ENCODE peak calls at places on chromosomes 1 and 21, in six cellular contexts. Q is H1, K is pancreas, J is spleen, L is left ventricle myocardium inferior, V is suprapubic skin. R is an unnamed sample.

GRCh38 chr1:241229216-241229615 is 127.8 kb downstream of the RGS7 start:
- DNase-seq in Q (no peak), K (peak; percentile 29), J (no peak), L (no peak), V (no peak), R (no peak)

GRCh38 chr1:110197905-110198629 is 12.0 kb upstream of the KCNC4 start:
- DNase-seq in Q (no peak), K (no peak), J (no peak), L (no peak), V (no peak), R (no peak)

GRCh38 chr1:188343914-188344313 is 1515.2 kb downstream of the PLA2G4A start:
- DNase-seq in Q (no peak), K (no peak), J (no peak), L (no peak), V (no peak), R (no peak)

GRCh38 chr1:207073906-207074820 is 14.5 kb upstream of the C4BPB start:
- DNase-seq in Q (no peak), K (no peak), J (no peak), L (no peak), V (no peak), R (no peak)

GRCh38 chr1:215824245-215824644 is 257.1 kb downstream of the KCTD3 start:
- DNase-seq in Q (peak; percentile 9), K (no peak), J (no peak), L (no peak), V (no peak), R (no peak)

GRCh38 chr1:6832789-6833188 is 47.5 kb downstream of the CAMTA1 start:
- DNase-seq in Q (no peak), K (no peak), J (no peak), L (no peak), V (no peak), R (no peak)

GRCh38 chr1:163069142-163069541 is at the start of gene RGS4:
- DNase-seq in Q (peak; percentile 81), K (peak; percentile 8), J (no peak), L (peak; percentile 51), V (no peak), R (peak; percentile 74)

GRCh38 chr1:183675381-183675780 is 22.3 kb upstream of the APOBEC4 start:
- DNase-seq in Q (no peak), K (no peak), J (no peak), L (no peak), V (no peak), R (no peak)

GRCh38 chr1:71462247-71462646 is 381.4 kb upstream of the ZRANB2 start:
- DNase-seq in Q (peak; percentile 86), K (no peak), J (no peak), L (no peak), V (no peak), R (no peak)

GRCh38 chr1:23448846-23449245 is 24.3 kb upstream of the TCEA3 start:
- DNase-seq in Q (no peak), K (no peak), J (no peak), L (no peak), V (no peak), R (no peak)

GRCh38 chr21:44496900-44497550 is 41.7 kb downstream of the LRRC3 start:
- DNase-seq in Q (no peak), K (no peak), J (no peak), L (no peak), V (no peak), R (no peak)

GRCh38 chr1:66275601-66276023 is 258.3 kb upstream of the SGIP1 start:
- DNase-seq in Q (no peak), K (no peak), J (no peak), L (no peak), V (no peak), R (peak; percentile 60)

GRCh38 chr1:157289424-157290105 is 151.4 kb upstream of the ETV3 start:
- DNase-seq in Q (no peak), K (no peak), J (no peak), L (no peak), V (no peak), R (no peak)

GRCh38 chr1:157418659-157419058 is 133.7 kb downstream of the FCRL5 start:
- DNase-seq in Q (no peak), K (no peak), J (no peak), L (no peak), V (no peak), R (no peak)

GRCh38 chr1:204705888-204706837 is 20.6 kb upstream of the LRRN2 start:
- DNase-seq in Q (no peak), K (no peak), J (no peak), L (no peak), V (no peak), R (no peak)

GRCh38 chr1:232629250-232630046 is 485 bp downstream of the SIPA1L2 start:
- DNase-seq in Q (no peak), K (peak; percentile 5), J (peak; percentile 87), L (peak; percentile 35), V (peak; percentile 75), R (no peak)

GRCh38 chr21:45319461-45320211 is 31.9 kb upstream of the POFUT2 start:
- DNase-seq in Q (no peak), K (no peak), J (peak; percentile 70), L (peak; percentile 62), V (peak; percentile 63), R (no peak)

GRCh38 chr1:117479086-117479485 is 111.8 kb downstream of the MAN1A2 start:
- DNase-seq in Q (no peak), K (no peak), J (no peak), L (no peak), V (no peak), R (no peak)

GRCh38 chr1:31669786-31670582 is 25.3 kb upstream of the PEF1 start:
- DNase-seq in Q (no peak), K (peak; percentile 87), J (no peak), L (peak; percentile 83), V (peak; percentile 81), R (peak; percentile 86)

GRCh38 chr1:224589006-224589405 is 27.1 kb upstream of the CNIH3 start:
- DNase-seq in Q (no peak), K (no peak), J (no peak), L (no peak), V (no peak), R (no peak)

GRCh38 chr21:15616864-15617574 is 112.8 kb upstream of the USP25 start:
- DNase-seq in Q (no peak), K (no peak), J (no peak), L (no peak), V (no peak), R (no peak)

DNA sequence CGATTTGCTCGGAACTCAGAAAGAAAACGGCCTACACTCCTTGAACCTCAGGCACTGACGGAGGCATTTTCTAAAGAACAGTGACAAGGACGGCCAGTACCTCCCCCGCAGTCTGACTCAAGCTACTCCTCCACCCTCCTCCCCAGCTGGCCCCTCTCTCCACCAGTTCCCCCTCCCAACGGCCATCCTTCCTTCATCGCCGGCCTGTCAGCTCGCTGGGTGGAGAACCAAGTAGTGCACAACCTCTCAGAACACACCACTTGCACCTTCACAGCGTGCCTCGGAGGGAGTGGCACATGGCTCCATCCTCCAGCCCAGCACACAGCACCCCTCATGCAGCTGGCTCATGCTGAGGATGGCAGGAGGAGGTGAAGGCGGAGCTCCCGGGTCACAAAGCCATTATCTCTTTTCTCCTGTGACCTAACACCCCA is 58.8 kb downstream of the TOR1AIP2 start:
- DNase-seq in Q (no peak), K (no peak), J (peak; percentile 66), L (peak; percentile 58), V (peak; percentile 44), R (no peak)
- H3K27me3 ChIP-seq in Q (peaks cover 17% of the 10 kb centered on the region), K (no peaks in the 10 kb centered on the region), J (no peaks in the 10 kb centered on the region), L (peaks cover 5% of the 10 kb centered on the region), V (no peaks in the 10 kb centered on the region), R (no peaks in the 10 kb centered on the region)

DNA sequence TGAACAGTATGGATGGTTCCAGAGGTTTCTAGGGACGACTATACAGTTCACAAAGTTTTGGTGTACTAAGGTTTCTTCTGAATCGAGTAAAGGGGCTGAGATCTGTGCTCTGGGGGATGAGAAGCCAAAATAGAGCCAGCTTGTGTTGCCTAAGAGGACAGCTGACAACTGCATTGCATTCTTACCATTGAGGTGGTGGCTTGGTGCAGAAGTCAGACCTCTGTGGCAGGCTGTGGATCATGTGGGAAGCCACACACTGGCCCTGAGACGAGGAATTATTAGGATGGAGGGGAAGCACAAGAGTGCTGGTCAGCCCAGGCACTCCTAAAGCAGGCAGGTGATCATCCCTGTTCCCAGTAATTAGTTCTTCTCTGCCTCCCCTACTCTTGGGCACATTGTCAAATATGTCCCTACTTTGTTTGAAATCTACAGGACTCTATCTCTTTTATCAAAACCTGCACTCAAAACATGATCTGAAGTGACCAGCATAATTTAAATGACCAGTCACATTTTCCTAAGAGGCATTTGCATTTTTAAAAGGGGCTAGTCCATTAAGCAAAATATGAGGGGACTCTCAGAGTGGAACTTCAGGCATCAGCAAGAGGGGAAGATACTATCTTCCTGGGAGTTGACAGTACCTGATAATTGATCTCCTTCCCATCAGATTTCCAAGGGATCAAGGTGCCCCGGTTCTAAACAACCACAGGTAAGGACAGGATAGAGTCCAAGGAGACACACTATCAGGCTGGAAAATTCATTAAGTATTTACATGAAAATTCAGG is at the start of gene FCRLB:
- DNase-seq in Q (no peak), K (no peak), J (no peak), L (no peak), V (no peak), R (no peak)
- H3K27ac ChIP-seq in Q (no peak within 1 kb of the TSS), K (no peak within 1 kb of the TSS), J (no peak within 1 kb of the TSS), L (no peak within 1 kb of the TSS), V (no peak within 1 kb of the TSS), R (no peak within 1 kb of the TSS)

GRCh38 chr1:209962856-209963255 is 24.8 kb downstream of the SYT14 start:
- DNase-seq in Q (no peak), K (no peak), J (no peak), L (no peak), V (no peak), R (no peak)

GRCh38 chr1:209956116-209956515 is 18.1 kb downstream of the SYT14 start:
- DNase-seq in Q (no peak), K (no peak), J (no peak), L (no peak), V (no peak), R (no peak)

GRCh38 chr1:209965996-209966395 is 28.0 kb downstream of the SYT14 start:
- DNase-seq in Q (no peak), K (no peak), J (no peak), L (no peak), V (no peak), R (no peak)

DNA sequence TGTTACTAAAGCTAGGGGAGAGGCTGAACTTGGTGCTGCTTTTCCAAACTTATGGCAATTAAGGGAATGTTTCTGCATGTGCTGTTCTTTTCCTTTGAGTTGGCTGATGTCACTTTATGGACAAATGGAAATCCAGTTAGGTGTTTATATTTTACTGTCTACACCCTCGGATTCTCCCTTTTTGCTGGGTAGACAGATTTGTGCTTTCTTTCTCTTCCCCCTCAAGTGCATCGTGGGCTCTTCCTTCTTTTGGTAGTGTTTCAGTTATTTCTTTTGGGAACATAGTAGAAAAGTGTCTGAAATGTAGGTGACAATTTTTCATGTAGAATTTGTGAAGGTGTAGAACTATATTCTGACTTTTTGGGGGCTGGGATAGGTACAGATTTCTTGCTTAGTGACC is 22.9 kb downstream of the SYT14 start:
- DNase-seq in Q (no peak), K (no peak), J (no peak), L (no peak), V (no peak), R (no peak)
- H3K27me3 ChIP-seq in Q (no peaks in the 10 kb centered on the region), K (no peaks in the 10 kb centered on the region), J (no peaks in the 10 kb centered on the region), L (peaks cover 10% of the 10 kb centered on the region), V (peaks cover 3% of the 10 kb centered on the region), R (no peaks in the 10 kb centered on the region)

DNA sequence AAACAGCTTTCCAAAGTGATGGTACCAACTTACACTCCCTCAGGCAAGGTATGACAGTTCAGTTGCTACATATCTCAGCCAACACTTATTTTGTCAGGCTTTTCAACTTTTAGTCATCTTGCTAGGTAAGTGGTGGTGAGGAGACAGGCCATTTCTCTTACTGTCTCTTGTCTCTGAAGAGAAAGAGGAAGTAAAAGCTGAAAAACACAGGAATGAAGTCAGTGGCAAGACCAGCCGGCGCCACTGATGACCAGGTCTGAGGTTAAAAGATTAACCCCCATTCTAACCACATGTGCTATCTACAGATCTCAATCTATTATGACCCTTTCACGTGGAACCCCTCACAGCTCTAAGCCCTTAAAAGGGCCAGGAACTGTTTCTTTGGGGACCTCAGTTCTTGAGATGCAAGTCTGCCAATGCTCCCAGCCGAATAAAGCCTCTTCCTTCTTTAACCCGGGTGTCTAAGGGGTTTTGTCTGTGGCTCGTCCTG is 4.2 kb downstream of the ADCY10 start:
- DNase-seq in Q (no peak), K (no peak), J (no peak), L (no peak), V (no peak), R (no peak)
- H3K27ac ChIP-seq in Q (no peak overlapping the region), K (no peak overlapping the region), J (no peak overlapping the region), L (no peak overlapping the region), V (no peak overlapping the region), R (no peak overlapping the region)